ENCODE peak calls at places on chromosomes 1 and 21, in four cellular contexts. V is Peyer's patch, N is lower leg skin, Z is AG10803. O is an unnamed sample.

GRCh38 chr1:217891966-217892365 is 260.8 kb downstream of the SPATA17 start:
- DNase-seq in V (no peak), Z (no peak), N (no peak), O (no peak)

GRCh38 chr21:27954806-27955205 is 987.9 kb upstream of the ADAMTS5 start:
- DNase-seq in Z (peak; percentile 23), V (no peak), N (no peak), O (no peak)

GRCh38 chr1:84742653-84743052 is 52.4 kb upstream of the SSX2IP start:
- DNase-seq in Z (no peak), V (no peak), N (no peak), O (no peak)

GRCh38 chr1:29650041-29650400 is 413.7 kb downstream of the PTPRU start:
- DNase-seq in V (peak; percentile 25), Z (no peak), N (no peak), O (no peak)

GRCh38 chr21:15730484-15731242 is 881 bp downstream of the USP25 start:
- DNase-seq in V (no peak), N (no peak), Z (no peak), O (no peak)

GRCh38 chr1:47432071-47433036 is 5.5 kb upstream of the FOXD2 start:
- DNase-seq in N (peak; percentile 80), V (peak; percentile 80), Z (peak; percentile 72), O (no peak)

GRCh38 chr1:227758366-227758765 is 23.1 kb downstream of the SNAP47 start:
- DNase-seq in N (no peak), V (no peak), Z (no peak), O (no peak)

GRCh38 chr1:8283058-8283884 is 34.6 kb upstream of the SLC45A1 start:
- DNase-seq in V (peak; percentile 80), N (peak; percentile 21), Z (no peak), O (no peak)

GRCh38 chr1:113389953-113390834 is at the start of gene MAGI3:
- DNase-seq in V (peak; percentile 98), Z (peak; percentile 97), N (peak; percentile 96), O (peak; percentile 83)

GRCh38 chr1:156748670-156749428 is 2.6 kb downstream of the HDGF start:
- DNase-seq in Z (peak; percentile 57), N (no peak), V (peak; percentile 78), O (no peak)

GRCh38 chr1:47985001-47985400 is 12.2 kb downstream of the TRABD2B start:
- DNase-seq in Z (no peak), V (no peak), N (no peak), O (no peak)

GRCh38 chr1:230300322-230301301 is 125.5 kb downstream of the PGBD5 start:
- DNase-seq in V (peak; percentile 74), Z (no peak), N (no peak), O (no peak)

GRCh38 chr1:30663596-30664091 is 59.7 kb downstream of the MATN1 start:
- DNase-seq in N (no peak), V (no peak), Z (no peak), O (no peak)

GRCh38 chr1:207824691-207825090 is 72.8 kb downstream of the CD46 start:
- DNase-seq in Z (no peak), V (peak; percentile 55), N (no peak), O (no peak)

GRCh38 chr1:1100296-1100695 is 15.6 kb downstream of the C1orf159 start:
- DNase-seq in Z (no peak), V (no peak), N (no peak), O (no peak)

GRCh38 chr21:42524341-42525227 is 10.9 kb downstream of the SLC37A1 start:
- DNase-seq in Z (peak; percentile 54), V (peak; percentile 95), N (peak; percentile 30), O (peak; percentile 90)

GRCh38 chr1:9322845-9323244 is 30.2 kb downstream of the SPSB1 start:
- DNase-seq in N (no peak), V (no peak), Z (no peak), O (no peak)

GRCh38 chr1:230147253-230148193 is 80.5 kb downstream of the GALNT2 start:
- DNase-seq in V (no peak), N (no peak), Z (no peak), O (no peak)

GRCh38 chr21:16742116-16742515 is 770.7 kb upstream of the CXADR start:
- DNase-seq in V (no peak), N (peak; percentile 18), Z (no peak), O (no peak)

GRCh38 chr1:243354511-243355153 is 98.8 kb downstream of the SDCCAG8 start:
- DNase-seq in N (no peak), V (no peak), Z (peak; percentile 22), O (no peak)

GRCh38 chr1:110235839-110236682 is 25.9 kb downstream of the KCNC4 start:
- DNase-seq in Z (peak; percentile 74), N (no peak), V (no peak), O (no peak)

GRCh38 chr1:41838266-41838665 is 80.5 kb downstream of the HIVEP3 start:
- DNase-seq in Z (no peak), V (no peak), N (no peak), O (no peak)

GRCh38 chr1:206141996-206142395 is 24.8 kb upstream of the AVPR1B start:
- DNase-seq in N (no peak), V (no peak), Z (no peak), O (no peak)

GRCh38 chr1:241998412-241998921 is 431 bp downstream of the MAP1LC3C start:
- DNase-seq in Z (peak; percentile 88), V (peak; percentile 80), N (peak; percentile 78), O (peak; percentile 52)

GRCh38 chr1:70727891-70728443 is 316.9 kb downstream of the CTH start:
- DNase-seq in V (no peak), Z (no peak), N (no peak), O (no peak)

GRCh38 chr1:54904476-54905048 is 17.6 kb upstream of the DHCR24 start:
- DNase-seq in N (no peak), Z (peak; percentile 97), V (no peak), O (no peak)

GRCh38 chr1:234593109-234593508 is 16.9 kb downstream of the IRF2BP2 start:
- DNase-seq in Z (no peak), N (no peak), V (no peak), O (no peak)

GRCh38 chr1:1591452-1591851 is 8.5 kb downstream of the FNDC10 start:
- DNase-seq in Z (no peak), V (no peak), N (no peak), O (no peak)

GRCh38 chr1:163163861-163164582 is 38.7 kb downstream of the RGS5 start:
- DNase-seq in V (no peak), N (no peak), Z (peak; percentile 18), O (no peak)

GRCh38 chr1:20735581-20736111 is 3.1 kb upstream of the SH2D5 start:
- DNase-seq in V (peak; percentile 33), Z (no peak), N (no peak), O (no peak)

GRCh38 chr1:203713125-203713524 is 51.9 kb upstream of the LAX1 start:
- DNase-seq in Z (no peak), V (no peak), N (no peak), O (no peak)

GRCh38 chr1:12438349-12438924 is 179.6 kb downstream of the DHRS3 start:
- DNase-seq in Z (peak; percentile 38), N (no peak), V (no peak), O (no peak)

GRCh38 chr1:3298197-3298596 is 156.3 kb upstream of the ARHGEF16 start:
- DNase-seq in Z (no peak), N (no peak), V (no peak), O (no peak)

GRCh38 chr1:175527773-175528172 is 215.6 kb downstream of the TNR start:
- DNase-seq in Z (no peak), N (no peak), V (no peak), O (no peak)

GRCh38 chr1:37159102-37159501 is 124.8 kb upstream of the GRIK3 start:
- DNase-seq in N (no peak), V (no peak), Z (no peak), O (no peak)

GRCh38 chr1:53616927-53617326 is 122.0 kb downstream of the GLIS1 start:
- DNase-seq in V (peak; percentile 19), N (no peak), Z (no peak), O (no peak)
- TF ChIP-seq CTCF in V (no peak), N (no peak), Z (peak; percentile 4), O (no peak)

GRCh38 chr1:15153842-15154479 is 414 bp downstream of the TMEM51 start:
- DNase-seq in V (peak; percentile 71), Z (peak; percentile 40), N (no peak), O (peak; percentile 30)
- TF ChIP-seq CTCF in V (peak; percentile 77), Z (peak; percentile 56), N (no peak), O (no peak)

DNA sequence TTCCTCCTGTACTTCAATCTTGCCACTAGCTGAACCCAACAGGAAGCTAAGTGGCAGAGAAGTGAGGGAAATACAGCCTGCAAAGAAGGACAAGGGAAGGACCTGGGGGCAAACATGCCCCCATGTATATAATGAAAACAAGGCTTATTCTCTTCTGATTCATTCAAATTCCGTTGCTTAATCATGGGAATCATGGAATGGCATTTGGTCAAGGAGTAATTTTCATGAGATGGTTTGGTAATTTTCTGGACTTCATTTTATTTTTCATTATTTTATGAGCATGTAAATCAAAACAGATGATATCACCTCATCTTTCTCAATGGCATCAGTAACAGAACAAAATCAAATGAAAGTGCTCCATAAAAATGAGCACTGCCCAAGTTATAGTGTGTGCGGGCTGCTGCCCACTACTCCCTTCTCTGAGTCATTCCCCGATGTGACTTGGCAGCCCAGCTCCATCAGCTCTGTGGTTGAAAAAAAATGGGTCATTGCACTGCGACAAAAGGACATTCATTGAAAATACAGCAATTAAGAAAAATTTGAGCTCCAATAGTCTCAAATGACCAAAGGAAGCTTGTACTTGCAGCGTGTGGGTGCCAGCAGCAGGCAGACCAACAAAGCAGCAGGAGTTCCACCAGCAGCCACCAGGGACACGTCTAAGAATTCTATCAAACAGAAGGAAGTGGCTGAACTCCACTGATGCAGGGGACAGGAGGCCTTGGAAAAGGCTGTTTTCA is 84.3 kb upstream of the VAV3 start:
- DNase-seq in Z (peak; percentile 38), V (peak; percentile 51), N (no peak), O (no peak)
- TF ChIP-seq CTCF in Z (peak; percentile 48), V (peak; percentile 24), N (no peak), O (peak; percentile 17)

DNA sequence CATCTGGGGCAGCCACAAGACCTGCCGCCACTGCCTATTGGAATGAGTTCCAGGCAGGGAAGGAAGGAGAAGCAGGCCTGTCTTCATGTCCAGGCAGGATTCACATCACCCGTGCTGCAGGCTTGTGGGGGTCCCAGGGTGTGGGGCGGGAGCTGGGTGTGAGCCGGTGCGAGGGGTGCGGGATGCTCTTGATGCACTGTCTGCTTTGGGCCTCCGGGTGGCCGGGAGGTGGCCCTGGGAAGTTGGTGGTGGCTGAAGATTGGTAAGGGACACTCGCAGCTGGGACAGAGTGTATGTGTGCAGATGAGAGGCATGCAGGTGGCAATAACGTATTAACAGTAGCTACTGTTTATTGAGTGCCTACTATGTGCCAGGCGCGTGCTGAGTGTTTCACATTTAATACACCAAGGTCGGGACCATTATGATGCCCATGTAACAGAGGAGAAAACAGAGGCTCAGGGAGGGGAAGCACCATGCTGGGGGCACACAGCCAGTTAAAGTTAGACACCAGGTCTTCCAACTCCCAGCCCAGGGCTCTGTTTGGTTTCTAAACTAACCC is 3.3 kb downstream of the CROCC start:
- DNase-seq in Z (no peak), N (no peak), V (peak; percentile 45), O (no peak)
- TF ChIP-seq CTCF in Z (no peak), N (no peak), V (no peak), O (no peak)

O was measured in activated B cell treated with CpG ODN at 0.5 μM for 24 hours.